ENCODE peak calls at places on chromosomes 11 and 22, in ten cellular contexts. Z is fibroblast of villous mesenchyme, O is H7, G is fibroblast of mammary gland, W is mesendoderm, N is psoas muscle, T is upper lobe of right lung, I is A549, S is BJ, J is neuronal stem cell. R is an unnamed sample.

GRCh38 chr22:41512421-41513194 is 31.7 kb downstream of the POLR3H start:
- DNase-seq in O (peak), G (peak), I (peak), T (no peak), Z (peak), J (peak), N (peak), S (no peak), W (peak), R (peak)

GRCh38 chr22:50483977-50484853 is 2.4 kb upstream of the MIOX start:
- DNase-seq in N (no peak), O (no peak), T (peak), I (no peak), Z (no peak), W (no peak), J (no peak), S (no peak), G (no peak), R (no peak)

GRCh38 chr11:31720666-31721199 is 90.4 kb downstream of the PAX6 start:
- DNase-seq in O (no peak), S (no peak), Z (no peak), T (no peak), N (no peak), I (no peak), J (no peak), W (no peak), G (no peak), R (no peak)

GRCh38 chr11:16814410-16815046 is 76.1 kb downstream of the C11orf58 start:
- DNase-seq in G (no peak), W (no peak), N (no peak), I (no peak), O (no peak), Z (no peak), J (no peak), S (no peak), T (no peak), R (no peak)

GRCh38 chr11:1767399-1768140 is 3.8 kb upstream of the CTSD start:
- DNase-seq in W (no peak), T (peak), O (peak), J (no peak), N (no peak), G (no peak), I (no peak), S (no peak), Z (no peak), R (no peak)

GRCh38 chr22:20551805-20552449 is 44.5 kb downstream of the MED15 start:
- DNase-seq in J (no peak), S (no peak), G (no peak), W (no peak), T (no peak), O (peak), Z (no peak), N (peak), I (no peak), R (peak)

GRCh38 chr11:17154409-17155159 is 53.2 kb downstream of the PIK3C2A start:
- DNase-seq in Z (no peak), T (no peak), I (no peak), S (no peak), N (no peak), G (no peak), O (no peak), J (no peak), W (no peak), R (no peak)

GRCh38 chr11:104668797-104669463 is 229.3 kb downstream of the CASP12 start:
- DNase-seq in I (peak), W (peak), S (peak), G (peak), N (no peak), O (no peak), Z (peak), J (no peak), T (no peak), R (peak)

GRCh38 chr11:118176400-118177134 is at the start of gene SCN2B:
- DNase-seq in S (no peak), N (no peak), J (no peak), Z (no peak), T (no peak), W (peak), G (no peak), O (peak), I (no peak), R (no peak)

GRCh38 chr11:133966924-133967598 is 10.3 kb upstream of the IGSF9B start:
- DNase-seq in S (no peak), I (peak), J (no peak), O (peak), Z (peak), T (no peak), W (peak), N (peak), G (no peak), R (no peak)

GRCh38 chr11:113182288-113182687 is 132.1 kb upstream of the TTC12 start:
- DNase-seq in Z (no peak), J (no peak), N (no peak), O (peak), S (no peak), I (no peak), W (no peak), T (no peak), G (no peak), R (no peak)

GRCh38 chr22:29016067-29016938 is 45.3 kb downstream of the C22orf31 start:
- DNase-seq in O (no peak), J (no peak), Z (no peak), G (no peak), W (no peak), T (no peak), I (no peak), S (no peak), N (no peak), R (no peak)

GRCh38 chr11:125593113-125593761 is 585 bp downstream of the STT3A start:
- DNase-seq in Z (peak), S (no peak), I (peak), T (no peak), N (no peak), W (no peak), G (peak), O (no peak), J (no peak), R (peak)

GRCh38 chr11:44618561-44619425 is 53.3 kb downstream of the CD82 start:
- DNase-seq in S (no peak), Z (no peak), O (peak), N (no peak), G (no peak), T (peak), W (no peak), I (no peak), J (no peak), R (no peak)

GRCh38 chr11:1163911-1164735 is 6.4 kb downstream of the MUC5AC start:
- DNase-seq in O (peak), J (no peak), G (no peak), S (no peak), N (no peak), I (no peak), Z (no peak), T (peak), W (no peak), R (no peak)

GRCh38 chr11:111911563-111912401 is at the start of gene CRYAB:
- DNase-seq in O (peak), J (no peak), W (peak), N (peak), S (peak), Z (peak), I (peak), T (peak), G (peak), R (peak)

GRCh38 chr11:62186195-62186594 is 3.8 kb upstream of the SCGB1D1 start:
- DNase-seq in I (no peak), S (no peak), N (no peak), J (no peak), T (no peak), O (no peak), G (no peak), Z (no peak), W (no peak), R (no peak)

GRCh38 chr11:36214976-36215687 is 74.1 kb downstream of the COMMD9 start:
- DNase-seq in T (no peak), O (no peak), W (no peak), S (no peak), J (no peak), G (no peak), I (no peak), N (no peak), Z (no peak), R (no peak)

GRCh38 chr11:67304511-67305113 is 1.3 kb downstream of the SSH3 start:
- DNase-seq in S (no peak), W (no peak), I (no peak), G (no peak), Z (no peak), O (peak), T (peak), N (no peak), J (no peak), R (no peak)

GRCh38 chr11:70367071-70367470 is 31.3 kb upstream of the CTTN start:
- DNase-seq in T (no peak), J (no peak), I (no peak), Z (peak), W (no peak), N (no peak), O (no peak), G (no peak), S (no peak), R (peak)

GRCh38 chr22:21041937-21042336 is 3.8 kb upstream of the LRRC74B start:
- DNase-seq in Z (peak), W (no peak), N (no peak), S (no peak), I (no peak), G (peak), T (no peak), J (no peak), O (peak), R (peak)

GRCh38 chr11:111978028-111978771 is 41.1 kb downstream of the DIXDC1 start:
- DNase-seq in T (no peak), Z (peak), W (peak), O (peak), I (no peak), J (peak), N (peak), S (no peak), G (peak), R (peak)

GRCh38 chr11:64041846-64042245 is 6.1 kb downstream of the FLRT1 start:
- DNase-seq in N (no peak), T (no peak), O (no peak), S (no peak), W (no peak), Z (no peak), I (no peak), G (no peak), J (no peak), R (no peak)

GRCh38 chr11:32809313-32809712 is 14.9 kb upstream of the CCDC73 start:
- DNase-seq in I (peak), N (peak), J (peak), T (peak), Z (peak), O (peak), W (peak), G (peak), S (peak), R (peak)

GRCh38 chr11:15195454-15196200 is 80.9 kb downstream of the INSC start:
- DNase-seq in O (no peak), W (no peak), N (no peak), T (no peak), I (peak), G (no peak), Z (no peak), S (no peak), J (no peak), R (no peak)

GRCh38 chr22:32823024-32823730 is 21.7 kb downstream of the TIMP3 start:
- DNase-seq in Z (no peak), W (peak), N (no peak), G (peak), I (peak), S (no peak), J (no peak), O (peak), T (no peak), R (peak)

GRCh38 chr11:28542556-28542955 is 434.4 kb downstream of the METTL15 start:
- DNase-seq in J (no peak), G (no peak), Z (no peak), W (no peak), N (no peak), O (no peak), I (no peak), S (no peak), T (no peak), R (no peak)

GRCh38 chr22:42399315-42400271 is 32.6 kb downstream of the NFAM1 start:
- DNase-seq in O (peak), I (no peak), T (peak), G (no peak), J (peak), W (peak), N (no peak), S (no peak), Z (peak), R (peak)

GRCh38 chr22:42649261-42650056 is at the start of gene CYB5R3:
- DNase-seq in Z (peak), I (peak), T (peak), J (peak), N (peak), G (peak), S (no peak), W (peak), O (peak), R (peak)

GRCh38 chr11:18100926-18101656 is 4.8 kb downstream of the SAAL1 start:
- DNase-seq in G (no peak), T (no peak), S (no peak), Z (no peak), J (no peak), N (no peak), W (peak), I (peak), O (no peak), R (no peak)

GRCh38 chr11:77205467-77206263 is 77.6 kb downstream of the MYO7A start:
- DNase-seq in T (peak), J (no peak), G (no peak), W (no peak), Z (no peak), S (no peak), N (no peak), O (peak), I (no peak), R (no peak)

GRCh38 chr11:28347351-28347750 is 239.2 kb downstream of the METTL15 start:
- DNase-seq in W (no peak), S (no peak), T (no peak), O (no peak), N (no peak), Z (no peak), I (no peak), G (peak), J (no peak), R (no peak)

GRCh38 chr11:14809466-14809865 is 82.6 kb downstream of the CYP2R1 start:
- DNase-seq in N (no peak), T (no peak), O (no peak), S (no peak), W (no peak), I (no peak), G (no peak), J (no peak), Z (no peak), R (no peak)

GRCh38 chr11:12117200-12117995 is 7.0 kb downstream of the MICAL2 start:
- DNase-seq in N (no peak), T (no peak), Z (peak), O (no peak), G (peak), I (no peak), J (no peak), W (no peak), S (no peak), R (peak)

GRCh38 chr22:23248583-23248982 is 68.3 kb downstream of the BCR start:
- DNase-seq in Z (peak), O (peak), S (no peak), W (peak), T (no peak), G (peak), J (no peak), I (no peak), N (no peak), R (peak)

GRCh38 chr11:30560345-30561106 is 25.6 kb downstream of the MPPED2 start:
- DNase-seq in N (no peak), T (no peak), Z (no peak), I (no peak), S (no peak), J (no peak), G (no peak), O (no peak), W (peak), R (peak)

GRCh38 chr11:124670732-124671131 is 2.8 kb downstream of the SIAE start:
- DNase-seq in G (peak), J (no peak), Z (peak), N (no peak), T (no peak), W (no peak), S (no peak), I (no peak), O (no peak), R (no peak)

GRCh38 chr11:1199689-1200610 is 22.9 kb upstream of the MUC5B start:
- DNase-seq in T (peak), O (peak), S (no peak), W (no peak), G (no peak), I (no peak), Z (no peak), J (no peak), N (peak), R (no peak)

GRCh38 chr11:72738199-72739141 is 13.7 kb downstream of the ARAP1 start:
- DNase-seq in N (peak), J (no peak), S (no peak), O (peak), W (peak), T (peak), G (peak), I (no peak), Z (peak), R (no peak)

DNA sequence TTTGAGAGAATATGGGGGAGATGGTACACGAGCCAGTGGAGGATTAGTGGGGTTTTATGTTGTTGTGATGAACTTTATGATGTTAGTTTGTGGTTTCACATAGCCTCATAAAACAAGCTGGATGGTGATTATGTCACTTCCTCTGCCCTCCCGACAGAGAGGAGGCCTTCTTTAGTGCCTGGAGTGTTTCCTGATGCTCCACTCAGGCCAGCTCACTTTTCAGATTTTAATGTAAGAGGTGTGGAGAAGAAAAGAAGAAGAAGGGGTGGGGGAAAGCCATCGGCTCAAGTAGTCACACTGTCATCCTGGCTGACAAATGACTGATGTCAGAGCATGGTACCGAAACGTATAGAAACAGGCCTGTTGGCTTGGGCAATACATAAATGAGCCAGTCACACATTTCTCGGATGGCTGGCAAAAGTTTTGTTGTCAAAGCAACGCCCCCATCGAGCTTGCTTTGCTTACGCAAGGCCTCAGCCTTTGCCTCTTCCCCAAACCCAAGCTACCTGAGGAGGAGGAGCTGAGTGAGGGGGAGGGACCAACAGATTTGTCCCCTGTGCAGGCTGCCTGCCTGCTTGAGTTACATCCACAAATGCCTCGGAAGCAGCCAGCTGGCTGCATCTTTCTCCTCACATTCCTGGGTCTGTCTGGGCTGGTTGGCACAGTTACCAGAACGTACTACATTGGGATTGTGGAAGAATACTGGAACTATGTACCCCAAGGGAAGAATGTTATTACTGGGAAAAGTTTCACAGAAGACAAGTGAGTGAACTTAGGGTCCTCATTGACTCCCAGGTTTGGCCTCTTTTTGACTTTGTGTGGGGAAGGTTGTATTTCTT is at the start of gene HEPHL1:
- DNase-seq in O (no peak), J (no peak), N (no peak), S (peak), Z (peak), G (no peak), T (no peak), W (peak), I (no peak), R (no peak)
- H3K4me3 ChIP-seq in O (no peak), J (no peak), N (no peak), S (no peak), Z (no peak), G (no peak), T (no peak), W (no peak), I (no peak), R (no peak)

DNA sequence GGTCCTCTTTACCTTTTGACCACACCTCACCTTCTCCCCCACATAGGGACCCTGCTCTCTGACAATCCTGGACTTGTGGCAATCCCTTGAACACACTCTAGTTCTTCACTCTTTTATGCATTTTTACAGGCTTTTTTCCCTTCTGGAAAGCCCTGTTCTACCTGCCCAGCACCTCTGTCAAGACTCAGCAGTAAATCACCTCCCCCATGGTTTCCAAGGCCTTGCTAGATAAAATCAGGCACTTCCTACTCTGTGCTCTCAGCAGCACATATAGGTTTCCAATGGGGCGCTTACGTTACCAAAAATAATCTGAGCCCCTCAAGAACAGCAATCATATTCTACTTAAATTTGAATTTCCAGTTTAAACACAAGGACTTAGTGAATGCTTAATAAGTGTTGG is 53.9 kb downstream of the ETS1 start:
- DNase-seq in I (no peak), T (no peak), W (peak), J (no peak), N (no peak), S (no peak), G (no peak), Z (no peak), O (no peak), R (no peak)
- H3K4me3 ChIP-seq in I (no peak), T (no peak), W (no peak), J (no peak), N (no peak), S (no peak), G (no peak), Z (no peak), O (no peak), R (no peak)

DNA sequence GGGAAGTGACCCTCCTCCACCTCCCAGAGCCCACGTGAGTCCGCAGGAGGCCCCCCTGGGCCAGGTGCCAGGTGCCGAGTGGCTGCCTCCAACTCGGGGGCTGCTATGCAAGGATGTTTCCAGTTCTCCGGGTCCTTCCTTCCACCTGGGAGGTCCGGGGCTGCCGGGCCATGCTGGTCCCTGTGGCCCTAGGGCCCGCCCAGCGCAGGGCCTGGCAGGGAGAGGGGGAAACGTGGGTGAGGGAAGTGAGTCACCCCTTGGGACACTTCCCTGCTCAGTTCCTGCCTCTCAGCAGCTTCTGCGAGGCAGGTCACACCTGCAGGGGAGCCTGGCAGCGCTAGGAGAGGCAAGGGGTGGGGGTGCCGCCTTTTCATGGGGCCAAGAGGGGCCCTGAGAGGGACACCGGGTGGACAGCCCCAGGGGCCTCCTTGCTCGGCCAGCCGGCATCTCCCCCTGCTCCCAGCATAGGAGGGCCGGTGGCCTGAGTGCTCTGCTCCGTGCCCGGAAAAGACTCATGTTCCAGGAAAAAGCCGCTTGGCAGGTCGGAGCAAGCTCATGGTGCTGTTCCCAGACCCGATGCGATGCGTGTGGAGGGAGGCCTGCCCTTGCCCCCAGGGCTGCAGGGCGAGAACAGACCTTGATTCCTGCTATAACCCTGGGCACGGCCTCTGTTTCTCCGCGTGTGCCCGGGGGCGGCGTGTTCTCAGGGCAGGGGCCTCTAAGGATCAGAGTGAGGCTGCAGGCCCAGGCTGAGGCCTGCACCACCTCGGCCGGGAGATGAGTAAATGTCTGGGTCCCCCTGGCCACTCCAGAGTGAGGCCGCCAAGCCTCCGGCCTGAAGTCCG is 30.3 kb upstream of the WNT7B start:
- DNase-seq in G (peak), I (peak), N (peak), S (no peak), O (peak), J (no peak), W (no peak), T (peak), Z (peak), R (peak)
- H3K4me3 ChIP-seq in G (peak), I (peak), N (peak), S (peak), O (no peak), J (no peak), W (no peak), T (peak), Z (peak), R (no peak)

DNA sequence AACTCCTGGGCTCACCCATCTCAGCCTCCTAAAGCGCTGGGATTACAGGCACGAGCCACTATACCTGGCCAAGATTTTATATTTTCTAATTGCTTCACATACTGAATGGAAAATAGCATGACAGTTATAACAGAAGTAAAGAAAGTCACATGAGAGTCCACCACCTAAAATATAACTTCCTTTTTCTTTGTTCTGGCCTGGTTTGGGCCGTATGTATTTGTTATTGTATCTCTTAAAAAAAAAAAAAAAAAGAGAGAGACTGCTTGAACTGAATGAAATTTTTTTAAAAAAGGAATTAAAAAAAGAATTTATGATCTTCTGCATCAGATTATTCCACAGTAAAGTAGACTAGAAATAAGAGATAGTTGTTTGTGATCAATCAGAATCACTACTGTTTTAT is 86.0 kb upstream of the GRIK4 start:
- DNase-seq in W (no peak), T (no peak), O (no peak), Z (no peak), J (no peak), I (no peak), G (no peak), S (no peak), N (no peak), R (no peak)
- H3K4me3 ChIP-seq in W (no peak), T (no peak), O (no peak), Z (no peak), J (no peak), I (no peak), G (no peak), S (no peak), N (no peak), R (no peak)